ENCODE peak calls at places on chromosome 22, in ten cellular contexts. P, V, O, F, H, R, S, I, J and Y are unnamed samples.

GRCh38 chr22:40250608-40251007 is 72.9 kb downstream of the TNRC6B start:
- DNase-seq in P (no peak), O (no peak), S (no peak), F (no peak), I (no peak), J (no peak), V (no peak), H (no peak), R (no peak), Y (no peak)

GRCh38 chr22:19840955-19841640 is 13.6 kb downstream of the GNB1L start:
- DNase-seq in V (no peak), F (no peak), H (no peak), R (no peak), P (no peak), S (no peak), I (no peak), O (no peak), J (no peak), Y (no peak)

GRCh38 chr22:50399751-50400331 is 56.7 kb downstream of the PPP6R2 start:
- DNase-seq in H (no peak), J (no peak), S (peak; percentile 40), R (no peak), V (no peak), F (no peak), P (no peak), I (peak; percentile 46), O (no peak), Y (no peak)

GRCh38 chr22:49214976-49215375 is 612.7 kb downstream of the BRD1 start:
- DNase-seq in P (no peak), O (no peak), H (no peak), J (no peak), V (no peak), I (no peak), F (no peak), S (no peak), R (no peak), Y (no peak)

GRCh38 chr22:20175597-20175900 is 24.7 kb upstream of the CCDC188 start:
- DNase-seq in V (no peak), J (no peak), F (peak; percentile 7), P (no peak), S (no peak), I (no peak), O (no peak), H (no peak), R (no peak), Y (no peak)

GRCh38 chr22:20267441-20268288 is 453 bp downstream of the RTN4R start:
- DNase-seq in S (no peak), O (no peak), F (no peak), R (no peak), I (no peak), J (no peak), H (no peak), P (no peak), V (no peak), Y (no peak)

GRCh38 chr22:31977141-31977781 is 32.9 kb downstream of the YWHAH start:
- DNase-seq in P (peak; percentile 49), R (no peak), S (peak; percentile 25), F (no peak), O (peak; percentile 79), I (peak; percentile 70), H (peak; percentile 79), V (peak; percentile 60), J (peak; percentile 70), Y (peak; percentile 68)

GRCh38 chr22:38572065-38572464 is 2.1 kb upstream of the DMC1 start:
- DNase-seq in J (no peak), S (no peak), I (no peak), F (no peak), V (peak; percentile 51), R (no peak), H (peak; percentile 19), O (peak; percentile 41), P (no peak), Y (peak; percentile 22)

GRCh38 chr22:49391436-49391835 is 436.2 kb downstream of the BRD1 start:
- DNase-seq in R (no peak), S (no peak), P (no peak), J (no peak), O (no peak), H (no peak), I (no peak), V (no peak), F (no peak), Y (no peak)